ENCODE peak calls at places on chromosomes 5 and 9, in six cellular contexts. One of them, this sample, is unnamed.

GRCh38 chr5:114176356-114176755 is 185.5 kb upstream of the KCNN2 start:
- DNase-seq in Jurkat, Clone E6-1: no peak
- DNase-seq in H7: no peak
- DNase-seq in pancreas: no peak
- DNase-seq in lower lobe of right lung: no peak
- DNase-seq in CD8-positive, alpha-beta memory T cell: no peak
- DNase-seq in this sample: no peak

GRCh38 chr5:43482490-43483064 is 1.1 kb downstream of the TMEM267 start:
- DNase-seq in Jurkat, Clone E6-1: no peak
- DNase-seq in H7: peak
- DNase-seq in pancreas: no peak
- DNase-seq in lower lobe of right lung: no peak
- DNase-seq in CD8-positive, alpha-beta memory T cell: no peak
- DNase-seq in this sample: no peak

GRCh38 chr5:95808686-95809413 is 13.7 kb downstream of the GLRX start:
- DNase-seq in Jurkat, Clone E6-1: peak
- DNase-seq in H7: no peak
- DNase-seq in pancreas: no peak
- DNase-seq in lower lobe of right lung: peak
- DNase-seq in CD8-positive, alpha-beta memory T cell: peak
- DNase-seq in this sample: peak

GRCh38 chr9:37859043-37859442 is 44.9 kb downstream of the SLC25A51 start:
- DNase-seq in Jurkat, Clone E6-1: peak
- DNase-seq in H7: no peak
- DNase-seq in pancreas: no peak
- DNase-seq in lower lobe of right lung: no peak
- DNase-seq in CD8-positive, alpha-beta memory T cell: no peak
- DNase-seq in this sample: no peak

GRCh38 chr9:125794708-125795107 is 47.5 kb downstream of the PBX3 start:
- DNase-seq in Jurkat, Clone E6-1: no peak
- DNase-seq in H7: no peak
- DNase-seq in pancreas: no peak
- DNase-seq in lower lobe of right lung: no peak
- DNase-seq in CD8-positive, alpha-beta memory T cell: no peak
- DNase-seq in this sample: no peak

GRCh38 chr9:76486151-76486550 is 27.2 kb downstream of the GCNT1 start:
- DNase-seq in Jurkat, Clone E6-1: no peak
- DNase-seq in H7: no peak
- DNase-seq in pancreas: no peak
- DNase-seq in lower lobe of right lung: no peak
- DNase-seq in CD8-positive, alpha-beta memory T cell: no peak
- DNase-seq in this sample: no peak

GRCh38 chr5:98581416-98581999 is 192.0 kb upstream of the RGMB start:
- DNase-seq in Jurkat, Clone E6-1: no peak
- DNase-seq in H7: no peak
- DNase-seq in pancreas: no peak
- DNase-seq in lower lobe of right lung: no peak
- DNase-seq in CD8-positive, alpha-beta memory T cell: no peak
- DNase-seq in this sample: no peak

GRCh38 chr9:34171753-34172535 is 6.9 kb upstream of the UBAP1 start:
- DNase-seq in Jurkat, Clone E6-1: peak
- DNase-seq in H7: no peak
- DNase-seq in pancreas: no peak
- DNase-seq in lower lobe of right lung: peak
- DNase-seq in CD8-positive, alpha-beta memory T cell: peak
- DNase-seq in this sample: no peak

GRCh38 chr5:139654464-139654863 is 6.3 kb downstream of the CXXC5 start:
- DNase-seq in Jurkat, Clone E6-1: no peak
- DNase-seq in H7: no peak
- DNase-seq in pancreas: no peak
- DNase-seq in lower lobe of right lung: no peak
- DNase-seq in CD8-positive, alpha-beta memory T cell: no peak
- DNase-seq in this sample: no peak

GRCh38 chr5:139654875-139655491 is 6.8 kb downstream of the CXXC5 start:
- DNase-seq in Jurkat, Clone E6-1: no peak
- DNase-seq in H7: peak
- DNase-seq in pancreas: peak
- DNase-seq in lower lobe of right lung: no peak
- DNase-seq in CD8-positive, alpha-beta memory T cell: no peak
- DNase-seq in this sample: no peak

GRCh38 chr5:139657363-139658321 is 9.5 kb downstream of the CXXC5 start:
- DNase-seq in Jurkat, Clone E6-1: no peak
- DNase-seq in H7: no peak
- DNase-seq in pancreas: no peak
- DNase-seq in lower lobe of right lung: no peak
- DNase-seq in CD8-positive, alpha-beta memory T cell: no peak
- DNase-seq in this sample: no peak

GRCh38 chr5:139653616-139654015 is 5.5 kb downstream of the CXXC5 start:
- DNase-seq in Jurkat, Clone E6-1: no peak
- DNase-seq in H7: peak
- DNase-seq in pancreas: no peak
- DNase-seq in lower lobe of right lung: no peak
- DNase-seq in CD8-positive, alpha-beta memory T cell: no peak
- DNase-seq in this sample: no peak

DNA sequence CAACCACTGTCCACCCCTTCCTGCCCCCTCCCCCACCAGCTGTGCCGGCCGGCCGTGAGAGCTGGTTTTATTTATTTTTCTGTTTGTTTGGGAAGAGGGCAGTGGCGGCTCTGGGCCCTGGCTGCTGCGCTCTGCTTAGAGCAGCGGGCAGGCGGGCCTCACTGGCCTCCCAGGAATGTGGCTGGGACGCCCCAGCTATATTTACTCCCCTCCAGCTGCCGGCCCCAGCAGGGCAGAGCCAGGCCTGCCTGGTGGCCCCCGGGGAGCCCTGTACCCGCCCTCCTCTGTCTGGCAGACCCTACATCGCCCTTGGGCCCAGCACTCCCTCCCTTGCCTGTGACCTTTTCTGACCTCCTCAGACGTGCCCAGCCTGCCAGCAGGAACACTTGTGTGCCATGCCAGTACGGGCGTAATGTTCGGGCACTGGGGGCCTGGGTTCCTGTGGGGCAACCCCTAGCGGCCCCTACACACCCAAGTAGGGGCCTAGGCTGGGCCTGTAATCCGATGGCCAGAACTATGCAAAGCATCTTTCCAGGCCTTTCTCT is 7.7 kb downstream of the CXXC5 start:
- DNase-seq in Jurkat, Clone E6-1: no peak
- DNase-seq in H7: peak
- DNase-seq in pancreas: peak
- DNase-seq in lower lobe of right lung: peak
- DNase-seq in CD8-positive, alpha-beta memory T cell: no peak
- DNase-seq in this sample: peak
- H3K4me3 ChIP-seq in Jurkat, Clone E6-1: no peak
- H3K4me3 ChIP-seq in H7: no peak
- H3K4me3 ChIP-seq in pancreas: no peak
- H3K4me3 ChIP-seq in lower lobe of right lung: peak
- H3K4me3 ChIP-seq in CD8-positive, alpha-beta memory T cell: no peak
- H3K4me3 ChIP-seq in this sample: no peak

GRCh38 chr9:87713990-87714335 is 12.0 kb upstream of the CTSL start:
- DNase-seq in Jurkat, Clone E6-1: no peak
- DNase-seq in H7: no peak
- DNase-seq in pancreas: no peak
- DNase-seq in lower lobe of right lung: no peak
- DNase-seq in CD8-positive, alpha-beta memory T cell: no peak
- DNase-seq in this sample: no peak
- H3K4me3 ChIP-seq in Jurkat, Clone E6-1: no peak
- H3K4me3 ChIP-seq in H7: no peak
- H3K4me3 ChIP-seq in pancreas: no peak
- H3K4me3 ChIP-seq in lower lobe of right lung: no peak
- H3K4me3 ChIP-seq in CD8-positive, alpha-beta memory T cell: no peak
- H3K4me3 ChIP-seq in this sample: no peak

DNA sequence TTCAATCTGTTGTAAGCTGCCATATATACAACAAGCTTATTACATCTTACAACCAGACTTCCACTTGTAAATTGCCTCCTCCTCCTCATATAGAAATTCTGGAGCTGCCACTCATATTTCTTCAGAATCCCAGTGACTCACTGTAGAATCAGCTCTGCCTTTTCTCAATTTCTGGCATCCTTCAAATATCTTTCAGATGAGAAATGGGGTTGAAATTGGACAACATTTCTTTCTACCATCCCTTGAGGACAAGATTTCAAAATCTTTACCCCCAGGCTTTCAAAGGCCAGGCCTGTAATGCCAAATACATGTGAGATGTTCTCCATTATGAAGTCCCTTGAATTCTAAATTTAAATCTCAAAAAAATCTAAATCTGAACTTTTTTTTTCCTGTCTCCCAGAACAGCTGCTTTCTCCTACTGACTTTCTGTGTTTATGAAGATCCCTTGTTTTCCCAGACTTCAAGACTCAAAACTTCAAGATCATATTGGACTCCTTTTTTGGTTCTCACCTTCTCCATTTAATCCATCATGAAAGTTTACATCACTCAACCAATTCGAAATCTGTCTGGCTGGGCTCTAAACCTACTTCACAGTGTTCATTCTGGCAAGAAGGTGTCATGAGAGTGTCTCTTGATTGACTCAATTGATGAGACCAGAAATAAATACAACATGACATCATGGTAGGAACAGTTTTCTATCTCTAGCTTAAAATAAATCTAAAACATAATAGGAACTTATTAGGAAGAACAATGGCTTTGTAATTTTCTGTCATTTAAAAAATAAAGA is 109.8 kb downstream of the HMHB1 start:
- DNase-seq in Jurkat, Clone E6-1: no peak
- DNase-seq in H7: no peak
- DNase-seq in pancreas: no peak
- DNase-seq in lower lobe of right lung: no peak
- DNase-seq in CD8-positive, alpha-beta memory T cell: no peak
- DNase-seq in this sample: no peak
- H3K4me3 ChIP-seq in Jurkat, Clone E6-1: no peak
- H3K4me3 ChIP-seq in H7: no peak
- H3K4me3 ChIP-seq in pancreas: no peak
- H3K4me3 ChIP-seq in lower lobe of right lung: no peak
- H3K4me3 ChIP-seq in CD8-positive, alpha-beta memory T cell: no peak
- H3K4me3 ChIP-seq in this sample: no peak

GRCh38 chr5:36659406-36659805 is 53.0 kb downstream of the SLC1A3 start:
- DNase-seq in Jurkat, Clone E6-1: no peak
- DNase-seq in H7: no peak
- DNase-seq in pancreas: no peak
- DNase-seq in lower lobe of right lung: no peak
- DNase-seq in CD8-positive, alpha-beta memory T cell: no peak
- DNase-seq in this sample: no peak

GRCh38 chr5:36656556-36656955 is 50.1 kb downstream of the SLC1A3 start:
- DNase-seq in Jurkat, Clone E6-1: no peak
- DNase-seq in H7: no peak
- DNase-seq in pancreas: no peak
- DNase-seq in lower lobe of right lung: no peak
- DNase-seq in CD8-positive, alpha-beta memory T cell: no peak
- DNase-seq in this sample: no peak

GRCh38 chr5:36655171-36655570 is 48.8 kb downstream of the SLC1A3 start:
- DNase-seq in Jurkat, Clone E6-1: no peak
- DNase-seq in H7: peak
- DNase-seq in pancreas: no peak
- DNase-seq in lower lobe of right lung: no peak
- DNase-seq in CD8-positive, alpha-beta memory T cell: no peak
- DNase-seq in this sample: no peak

GRCh38 chr5:36658016-36658415 is 51.6 kb downstream of the SLC1A3 start:
- DNase-seq in Jurkat, Clone E6-1: no peak
- DNase-seq in H7: no peak
- DNase-seq in pancreas: no peak
- DNase-seq in lower lobe of right lung: no peak
- DNase-seq in CD8-positive, alpha-beta memory T cell: no peak
- DNase-seq in this sample: no peak

DNA sequence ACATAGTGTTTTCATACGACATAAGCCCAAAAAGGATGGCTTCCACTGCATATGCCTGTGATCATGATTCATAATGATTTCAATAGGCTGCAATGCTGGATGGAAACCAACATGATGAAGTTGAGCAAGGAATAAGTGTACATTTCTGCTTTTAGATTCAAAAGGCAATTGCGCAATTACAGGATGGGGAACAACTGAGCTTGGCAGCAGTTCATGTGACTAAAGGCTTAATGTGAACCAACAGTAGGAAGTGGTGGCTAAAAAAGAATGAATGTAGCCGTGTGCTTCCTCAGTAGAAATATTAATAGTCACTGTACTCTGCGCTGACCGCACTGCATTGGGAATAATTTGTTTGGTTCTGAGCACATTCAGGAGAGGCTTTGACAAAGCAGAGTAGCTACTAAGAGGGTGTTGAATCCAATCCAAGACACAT is 51.2 kb downstream of the SLC1A3 start:
- DNase-seq in Jurkat, Clone E6-1: no peak
- DNase-seq in H7: no peak
- DNase-seq in pancreas: peak
- DNase-seq in lower lobe of right lung: no peak
- DNase-seq in CD8-positive, alpha-beta memory T cell: no peak
- DNase-seq in this sample: no peak
- H3K4me3 ChIP-seq in Jurkat, Clone E6-1: no peak
- H3K4me3 ChIP-seq in H7: no peak
- H3K4me3 ChIP-seq in pancreas: no peak
- H3K4me3 ChIP-seq in lower lobe of right lung: no peak
- H3K4me3 ChIP-seq in CD8-positive, alpha-beta memory T cell: no peak
- H3K4me3 ChIP-seq in this sample: no peak

GRCh38 chr9:121743441-121744001 is 92.1 kb downstream of the DAB2IP start:
- DNase-seq in Jurkat, Clone E6-1: no peak
- DNase-seq in H7: peak
- DNase-seq in pancreas: peak
- DNase-seq in lower lobe of right lung: peak
- DNase-seq in CD8-positive, alpha-beta memory T cell: no peak
- DNase-seq in this sample: peak
- H3K4me3 ChIP-seq in Jurkat, Clone E6-1: no peak
- H3K4me3 ChIP-seq in H7: no peak
- H3K4me3 ChIP-seq in pancreas: peak
- H3K4me3 ChIP-seq in lower lobe of right lung: peak
- H3K4me3 ChIP-seq in CD8-positive, alpha-beta memory T cell: no peak
- H3K4me3 ChIP-seq in this sample: no peak

GRCh38 chr5:93920956-93921355 is 179.6 kb upstream of the POU5F2 start:
- DNase-seq in Jurkat, Clone E6-1: peak
- DNase-seq in H7: no peak
- DNase-seq in pancreas: no peak
- DNase-seq in lower lobe of right lung: no peak
- DNase-seq in CD8-positive, alpha-beta memory T cell: no peak
- DNase-seq in this sample: no peak

GRCh38 chr5:93909356-93909755 is 168.0 kb upstream of the POU5F2 start:
- DNase-seq in Jurkat, Clone E6-1: peak
- DNase-seq in H7: no peak
- DNase-seq in pancreas: no peak
- DNase-seq in lower lobe of right lung: no peak
- DNase-seq in CD8-positive, alpha-beta memory T cell: no peak
- DNase-seq in this sample: no peak

GRCh38 chr5:93916872-93917271 is 175.5 kb upstream of the POU5F2 start:
- DNase-seq in Jurkat, Clone E6-1: no peak
- DNase-seq in H7: no peak
- DNase-seq in pancreas: no peak
- DNase-seq in lower lobe of right lung: no peak
- DNase-seq in CD8-positive, alpha-beta memory T cell: no peak
- DNase-seq in this sample: no peak

GRCh38 chr5:93915142-93915553 is 173.7 kb upstream of the POU5F2 start:
- DNase-seq in Jurkat, Clone E6-1: peak
- DNase-seq in H7: peak
- DNase-seq in pancreas: no peak
- DNase-seq in lower lobe of right lung: no peak
- DNase-seq in CD8-positive, alpha-beta memory T cell: peak
- DNase-seq in this sample: no peak
- H3K4me3 ChIP-seq in Jurkat, Clone E6-1: no peak
- H3K4me3 ChIP-seq in H7: no peak
- H3K4me3 ChIP-seq in pancreas: no peak
- H3K4me3 ChIP-seq in lower lobe of right lung: no peak
- H3K4me3 ChIP-seq in CD8-positive, alpha-beta memory T cell: no peak
- H3K4me3 ChIP-seq in this sample: no peak

GRCh38 chr9:132411091-132411508 is 1.1 kb downstream of the CFAP77 start:
- DNase-seq in Jurkat, Clone E6-1: peak
- DNase-seq in H7: peak
- DNase-seq in pancreas: peak
- DNase-seq in lower lobe of right lung: peak
- DNase-seq in CD8-positive, alpha-beta memory T cell: peak
- DNase-seq in this sample: peak
- H3K4me3 ChIP-seq in Jurkat, Clone E6-1: no peak
- H3K4me3 ChIP-seq in H7: peak
- H3K4me3 ChIP-seq in pancreas: no peak
- H3K4me3 ChIP-seq in lower lobe of right lung: peak
- H3K4me3 ChIP-seq in CD8-positive, alpha-beta memory T cell: peak
- H3K4me3 ChIP-seq in this sample: no peak

This sample was measured in mucosa of descending colon.